ENCODE peak calls at places on chromosomes 2 and 18, in six cellular contexts. One of them, this sample, is unnamed.

GRCh38 chr2:71008342-71008741 is 13.7 kb upstream of the TEX261 start:
- DNase-seq in renal cortical epithelial cell: no peak
- DNase-seq in ELR: no peak
- DNase-seq in coronary artery: no peak
- DNase-seq in body of pancreas: no peak
- DNase-seq in heart left ventricle: no peak
- DNase-seq in this sample: no peak

GRCh38 chr2:29196792-29197788 is 81.9 kb downstream of the CLIP4 start:
- DNase-seq in renal cortical epithelial cell: peak
- DNase-seq in ELR: peak
- DNase-seq in coronary artery: no peak
- DNase-seq in body of pancreas: peak
- DNase-seq in heart left ventricle: peak
- DNase-seq in this sample: peak

GRCh38 chr2:134282638-134283400 is 28.9 kb downstream of the MGAT5 start:
- DNase-seq in renal cortical epithelial cell: no peak
- DNase-seq in ELR: no peak
- DNase-seq in coronary artery: no peak
- DNase-seq in body of pancreas: no peak
- DNase-seq in heart left ventricle: no peak
- DNase-seq in this sample: no peak

GRCh38 chr2:134173338-134174016 is 80.4 kb upstream of the MGAT5 start:
- DNase-seq in renal cortical epithelial cell: no peak
- DNase-seq in ELR: no peak
- DNase-seq in coronary artery: no peak
- DNase-seq in body of pancreas: peak
- DNase-seq in heart left ventricle: peak
- DNase-seq in this sample: no peak

GRCh38 chr2:47036489-47036769 is 118.7 kb downstream of the STPG4 start:
- DNase-seq in renal cortical epithelial cell: no peak
- DNase-seq in ELR: no peak
- DNase-seq in coronary artery: no peak
- DNase-seq in body of pancreas: no peak
- DNase-seq in heart left ventricle: no peak
- DNase-seq in this sample: no peak

GRCh38 chr2:229422005-229422404 is 150.9 kb upstream of the PID1 start:
- DNase-seq in renal cortical epithelial cell: no peak
- DNase-seq in ELR: no peak
- DNase-seq in coronary artery: no peak
- DNase-seq in body of pancreas: no peak
- DNase-seq in heart left ventricle: no peak
- DNase-seq in this sample: no peak

GRCh38 chr2:54667726-54668650 is 55.5 kb upstream of the EML6 start:
- DNase-seq in renal cortical epithelial cell: no peak
- DNase-seq in ELR: no peak
- DNase-seq in coronary artery: no peak
- DNase-seq in body of pancreas: no peak
- DNase-seq in heart left ventricle: no peak
- DNase-seq in this sample: no peak

GRCh38 chr2:27024812-27025211 is 8.0 kb upstream of the TMEM214 start:
- DNase-seq in renal cortical epithelial cell: no peak
- DNase-seq in ELR: no peak
- DNase-seq in coronary artery: no peak
- DNase-seq in body of pancreas: no peak
- DNase-seq in heart left ventricle: no peak
- DNase-seq in this sample: no peak

GRCh38 chr2:20067992-20068727 is 16.7 kb upstream of the LAPTM4A start:
- DNase-seq in renal cortical epithelial cell: peak
- DNase-seq in ELR: peak
- DNase-seq in coronary artery: no peak
- DNase-seq in body of pancreas: no peak
- DNase-seq in heart left ventricle: no peak
- DNase-seq in this sample: peak

GRCh38 chr2:216554286-216554685 is 55.6 kb downstream of the RPL37A start:
- DNase-seq in renal cortical epithelial cell: no peak
- DNase-seq in ELR: no peak
- DNase-seq in coronary artery: no peak
- DNase-seq in body of pancreas: no peak
- DNase-seq in heart left ventricle: no peak
- DNase-seq in this sample: no peak

GRCh38 chr18:31931886-31932240 is 11.1 kb downstream of the TRAPPC8 start:
- DNase-seq in renal cortical epithelial cell: no peak
- DNase-seq in ELR: no peak
- DNase-seq in coronary artery: no peak
- DNase-seq in body of pancreas: no peak
- DNase-seq in heart left ventricle: no peak
- DNase-seq in this sample: no peak

GRCh38 chr2:129803067-129803466 is 176.4 kb upstream of the RAB6C start:
- DNase-seq in renal cortical epithelial cell: no peak
- DNase-seq in ELR: no peak
- DNase-seq in coronary artery: no peak
- DNase-seq in body of pancreas: no peak
- DNase-seq in heart left ventricle: no peak
- DNase-seq in this sample: no peak

GRCh38 chr18:59402432-59403090 is 43.5 kb upstream of the LMAN1 start:
- DNase-seq in renal cortical epithelial cell: peak
- DNase-seq in ELR: peak
- DNase-seq in coronary artery: no peak
- DNase-seq in body of pancreas: peak
- DNase-seq in heart left ventricle: peak
- DNase-seq in this sample: peak

GRCh38 chr2:240983996-240984498 is 14.4 kb upstream of the SNED1 start:
- DNase-seq in renal cortical epithelial cell: no peak
- DNase-seq in ELR: no peak
- DNase-seq in coronary artery: no peak
- DNase-seq in body of pancreas: no peak
- DNase-seq in heart left ventricle: peak
- DNase-seq in this sample: no peak

GRCh38 chr2:202032841-202033316 is 776 bp upstream of the FZD7 start:
- DNase-seq in renal cortical epithelial cell: no peak
- DNase-seq in ELR: peak
- DNase-seq in coronary artery: peak
- DNase-seq in body of pancreas: peak
- DNase-seq in heart left ventricle: peak
- DNase-seq in this sample: peak

GRCh38 chr2:9950521-9951271 is 797 bp upstream of the GRHL1 start:
- DNase-seq in renal cortical epithelial cell: no peak
- DNase-seq in ELR: peak
- DNase-seq in coronary artery: no peak
- DNase-seq in body of pancreas: peak
- DNase-seq in heart left ventricle: peak
- DNase-seq in this sample: peak

GRCh38 chr18:58267493-58267892 is 223.5 kb downstream of the NEDD4L start:
- DNase-seq in renal cortical epithelial cell: no peak
- DNase-seq in ELR: no peak
- DNase-seq in coronary artery: no peak
- DNase-seq in body of pancreas: no peak
- DNase-seq in heart left ventricle: no peak
- DNase-seq in this sample: no peak

GRCh38 chr2:182852090-182852489 is 14.3 kb downstream of the FRZB start:
- DNase-seq in renal cortical epithelial cell: no peak
- DNase-seq in ELR: peak
- DNase-seq in coronary artery: no peak
- DNase-seq in body of pancreas: peak
- DNase-seq in heart left ventricle: peak
- DNase-seq in this sample: peak

GRCh38 chr2:84494070-84494469 is 22.2 kb upstream of the DNAH6 start:
- DNase-seq in renal cortical epithelial cell: no peak
- DNase-seq in ELR: peak
- DNase-seq in coronary artery: no peak
- DNase-seq in body of pancreas: no peak
- DNase-seq in heart left ventricle: no peak
- DNase-seq in this sample: peak

GRCh38 chr2:110863726-110864125 is 131.4 kb downstream of the ACOXL start:
- DNase-seq in renal cortical epithelial cell: no peak
- DNase-seq in ELR: no peak
- DNase-seq in coronary artery: no peak
- DNase-seq in body of pancreas: no peak
- DNase-seq in heart left ventricle: no peak
- DNase-seq in this sample: no peak